ENCODE peak calls at places on chromosomes 16 and 17, in four cellular contexts. C is dorsolateral prefrontal cortex, I is suprapubic skin, V is skeletal muscle cell. Q is an unnamed sample.

GRCh38 chr16:49315602-49316001 is 34.0 kb upstream of the CBLN1 start:
- DNase-seq in I (no peak), V (no peak), C (no peak), Q (no peak)

GRCh38 chr16:56722200-56722842 is 7.6 kb upstream of the NUP93 start:
- DNase-seq in C (no peak), I (no peak), V (no peak), Q (no peak)

GRCh38 chr16:23694707-23695373 is 16.2 kb downstream of the PLK1 start:
- DNase-seq in C (no peak), I (no peak), V (no peak), Q (no peak)

GRCh38 chr17:49297141-49297540 is 64.9 kb downstream of the ZNF652 start:
- DNase-seq in C (no peak), I (no peak), V (no peak), Q (peak)

GRCh38 chr17:82287849-82288601 is 14.5 kb upstream of the CSNK1D start:
- DNase-seq in I (no peak), V (no peak), C (no peak), Q (peak)

GRCh38 chr17:77875881-77876509 is 82.5 kb upstream of the TNRC6C start:
- DNase-seq in I (no peak), C (no peak), V (no peak), Q (no peak)

GRCh38 chr17:78351449-78352006 is 8.3 kb downstream of the SOCS3 start:
- DNase-seq in I (peak), C (peak), V (peak), Q (peak)

GRCh38 chr16:59633996-59634579 is 900.0 kb upstream of the GOT2 start:
- DNase-seq in C (no peak), V (peak), I (no peak), Q (no peak)

GRCh38 chr16:65773319-65773874 is 593.1 kb upstream of the CDH5 start:
- DNase-seq in V (no peak), C (no peak), I (no peak), Q (no peak)

GRCh38 chr17:10109146-10109545 is 89.3 kb downstream of the GAS7 start:
- DNase-seq in C (no peak), V (no peak), I (no peak), Q (no peak)

GRCh38 chr16:3023415-3023668 is 400 bp downstream of the HCFC1R1 start:
- DNase-seq in C (peak), I (no peak), V (peak), Q (no peak)

GRCh38 chr17:64984776-64985521 is 65.7 kb upstream of the LRRC37A3 start:
- DNase-seq in I (no peak), C (no peak), V (no peak), Q (no peak)

GRCh38 chr16:15829460-15829859 is 27.4 kb downstream of the MYH11 start:
- DNase-seq in I (no peak), V (no peak), C (no peak), Q (peak)

GRCh38 chr16:66898207-66898606 is 17.9 kb downstream of the PDP2 start:
- DNase-seq in I (no peak), V (no peak), C (no peak), Q (no peak)

GRCh38 chr17:63356275-63356905 is 89.7 kb downstream of the CYB561 start:
- DNase-seq in C (no peak), I (no peak), V (peak), Q (no peak)

GRCh38 chr17:47694018-47694817 is at the start of gene TBKBP1:
- DNase-seq in V (peak), I (no peak), C (peak), Q (peak)

GRCh38 chr17:8369944-8370343 is 6.6 kb downstream of the KRABD2 start:
- DNase-seq in I (no peak), V (no peak), C (no peak), Q (no peak)

GRCh38 chr17:65294184-65294719 is 157.1 kb downstream of the RGS9 start:
- DNase-seq in I (no peak), C (peak), V (peak), Q (peak)

GRCh38 chr17:82103588-82104451 is 5.8 kb upstream of the FASN start:
- DNase-seq in V (no peak), I (peak), C (no peak), Q (peak)

GRCh38 chr16:4158143-4159093 is 42.2 kb upstream of the ADCY9 start:
- DNase-seq in I (no peak), C (no peak), V (no peak), Q (no peak)

GRCh38 chr17:39767147-39767546 is 29.4 kb downstream of the GRB7 start:
- DNase-seq in I (no peak), C (no peak), V (no peak), Q (no peak)

GRCh38 chr17:17783825-17784598 is 52.8 kb downstream of the SREBF1 start:
- DNase-seq in I (no peak), V (peak), C (peak), Q (peak)

GRCh38 chr17:79932446-79932845 is 93.2 kb upstream of the CBX4 start:
- DNase-seq in I (no peak), C (no peak), V (no peak), Q (no peak)

GRCh38 chr16:85202051-85202601 is 89.9 kb upstream of the CIBAR2 start:
- DNase-seq in V (no peak), C (no peak), I (no peak), Q (no peak)

GRCh38 chr17:2058521-2059124 is 3.7 kb downstream of the HIC1 start:
- DNase-seq in V (no peak), I (peak), C (no peak), Q (peak)
- H3K4me3 ChIP-seq in V (peak), I (peak), C (peak), Q (peak)

DNA sequence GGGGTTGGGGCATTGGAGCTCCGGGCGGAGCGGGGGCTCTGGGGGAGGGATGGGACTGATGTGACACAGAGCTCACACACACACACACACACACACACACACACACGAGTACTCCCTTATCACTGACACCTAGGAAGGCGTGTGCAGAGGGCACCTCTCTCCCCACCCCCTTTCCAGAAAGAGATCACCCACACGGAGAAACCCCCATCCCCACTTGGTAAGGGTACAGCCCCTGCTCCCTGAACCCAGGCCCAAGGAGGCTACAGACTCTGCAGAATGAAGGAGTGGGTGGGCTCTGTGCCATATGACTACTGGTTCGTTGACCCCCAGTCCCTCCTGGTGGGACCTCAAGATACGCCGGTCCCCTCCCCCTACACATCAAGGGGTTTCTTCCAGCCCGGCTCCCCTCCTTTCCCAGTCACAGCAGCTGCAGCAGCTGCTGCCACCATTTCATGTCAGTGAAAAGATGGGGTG is 8.7 kb upstream of the ARHGAP23 start:
- DNase-seq in I (no peak), V (no peak), C (no peak), Q (no peak)
- H3K4me3 ChIP-seq in I (peak), V (peak), C (peak), Q (no peak)

DNA sequence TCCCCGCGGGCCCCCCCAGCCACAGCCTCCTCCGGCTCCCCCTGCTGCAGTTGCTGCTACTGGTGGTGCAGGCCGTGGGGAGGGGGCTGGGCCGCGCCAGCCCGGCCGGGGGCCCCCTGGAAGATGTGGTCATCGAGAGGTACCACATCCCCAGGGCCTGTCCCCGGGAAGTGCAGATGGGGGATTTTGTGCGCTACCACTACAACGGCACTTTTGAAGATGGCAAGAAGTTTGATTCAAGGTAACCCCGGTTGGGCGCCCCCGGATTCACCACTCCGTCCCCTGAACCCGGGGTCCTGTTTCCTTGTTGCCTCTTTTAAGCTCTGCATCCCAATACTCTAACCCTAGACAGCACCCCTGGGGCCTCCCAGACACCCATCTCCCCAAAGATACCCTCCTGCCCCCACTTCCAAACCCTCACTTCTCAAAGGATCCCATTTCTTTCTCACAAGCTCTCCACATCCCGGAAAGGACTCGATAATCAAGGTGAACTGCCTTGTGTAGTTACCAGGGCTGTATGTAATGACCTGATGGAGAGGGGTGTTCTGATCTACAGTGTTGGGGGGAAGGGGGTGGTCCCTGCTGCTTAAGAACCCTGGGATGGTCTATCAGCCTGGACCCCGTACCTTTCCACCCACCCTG is 356 bp downstream of the FKBP10 start:
- DNase-seq in V (no peak), C (no peak), I (no peak), Q (no peak)
- H3K4me3 ChIP-seq in V (peak), C (peak), I (peak), Q (peak)

GRCh38 chr17:33290156-33290697 is 2.9 kb downstream of the ASIC2 start:
- DNase-seq in I (no peak), V (no peak), C (peak), Q (no peak)

GRCh38 chr17:33294994-33295393 is 1.9 kb upstream of the ASIC2 start:
- DNase-seq in V (no peak), C (no peak), I (no peak), Q (no peak)

GRCh38 chr17:33292981-33293867 is at the start of gene ASIC2:
- DNase-seq in I (no peak), C (peak), V (no peak), Q (peak)

GRCh38 chr17:33291248-33292183 is 1.6 kb downstream of the ASIC2 start:
- DNase-seq in I (peak), V (no peak), C (peak), Q (peak)

DNA sequence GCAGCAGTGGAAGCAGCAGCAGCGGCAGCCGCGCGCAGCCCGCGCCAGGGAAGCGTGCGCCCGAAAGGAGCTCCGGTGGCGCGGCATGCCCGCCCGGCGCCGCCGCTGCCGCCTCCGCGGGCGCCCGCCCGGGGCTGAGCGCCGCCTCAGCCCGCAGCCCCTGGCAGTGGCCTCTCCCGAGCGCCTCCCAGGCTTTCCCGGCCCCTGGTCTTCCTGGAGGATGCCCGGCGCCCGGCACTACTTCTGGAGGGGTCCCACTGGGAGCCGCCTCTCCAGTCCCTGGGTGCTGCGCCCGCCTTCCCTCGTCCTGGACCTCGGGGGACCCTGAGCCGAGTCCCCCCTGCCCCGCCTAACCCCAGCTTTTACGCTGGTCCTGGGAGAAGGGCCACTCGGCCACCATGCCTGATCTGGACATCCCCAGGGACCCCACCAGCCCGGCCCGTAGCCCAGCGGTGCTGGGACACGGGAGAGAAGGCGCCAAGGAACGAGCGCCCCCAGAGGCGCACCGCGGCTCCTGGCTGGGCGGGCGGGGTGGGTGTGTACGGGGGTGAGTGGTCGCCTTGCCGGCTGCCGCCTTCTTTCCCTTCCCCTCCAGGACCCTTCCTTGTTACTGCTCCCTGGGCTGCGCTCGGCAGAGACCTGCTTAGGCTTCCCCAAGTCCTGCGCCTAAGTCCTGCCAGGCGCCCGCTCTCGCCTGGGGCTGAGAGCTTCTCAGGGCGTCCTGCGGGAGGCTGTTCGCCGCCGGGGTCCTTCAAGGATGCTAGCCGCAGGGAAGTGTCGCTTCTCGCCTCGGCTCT is 713 bp downstream of the ASIC2 start:
- DNase-seq in C (no peak), I (no peak), V (no peak), Q (peak)
- H3K4me3 ChIP-seq in C (peak), I (peak), V (peak), Q (peak)

GRCh38 chr16:19169081-19169639 is 1.1 kb downstream of the SYT17 start:
- DNase-seq in V (no peak), I (no peak), C (no peak), Q (peak)
- H3K4me3 ChIP-seq in V (no peak), I (peak), C (peak), Q (peak)

GRCh38 chr16:10156111-10156510 is 26.1 kb downstream of the GRIN2A start:
- DNase-seq in C (no peak), V (no peak), I (no peak), Q (no peak)

GRCh38 chr16:10151718-10152117 is 30.5 kb downstream of the GRIN2A start:
- DNase-seq in I (no peak), C (no peak), V (no peak), Q (no peak)

GRCh38 chr16:10150906-10151305 is 31.3 kb downstream of the GRIN2A start:
- DNase-seq in I (no peak), V (no peak), C (no peak), Q (no peak)

GRCh38 chr16:10153993-10154788 is 28.0 kb downstream of the GRIN2A start:
- DNase-seq in V (no peak), I (no peak), C (no peak), Q (no peak)
- H3K4me3 ChIP-seq in V (no peak), I (no peak), C (no peak), Q (no peak)